ENCODE peak calls at places on chromosome 16, in ten cellular contexts. H is NCI-H82; K is fibroblast of the aortic adventitia; F is stimulated activated CD8-positive, alpha-beta memory T cell treated with anti-CD3 and anti-CD28 coated beads, Interleukin-7, amount 100 ng/mL, for 1 hour; U is BJ; C is DMS 273 treated with DMSO at 0.1 percent for 48 hours; A is CD8-positive, alpha-beta T cell; J is activated T-cell treated with anti-CD3 and anti-CD28 coated beads for 1 hour; I is CD4-positive, alpha-beta T cell; O is stimulated activated naive CD8-positive, alpha-beta T cell treated with anti-CD3 and anti-CD28 coated beads, Interleukin-15, Interleukin-2, amounts not matched to agents 100 U/mL and 50 U/mL, for 24 hours. B is an unnamed sample.

GRCh38 chr16:69861276-69862030 is 89.7 kb upstream of the CLEC18A start:
- DNase-seq in H (no peak), K (peak; percentile 90), F (no peak), U (peak; percentile 77), C (no peak), A (no peak), J (no peak), I (no peak), O (no peak), B (no peak)

GRCh38 chr16:48637039-48637438 is 27.1 kb upstream of the N4BP1 start:
- DNase-seq in H (no peak), K (no peak), F (no peak), U (no peak), C (no peak), A (no peak), J (no peak), I (no peak), O (no peak), B (no peak)

GRCh38 chr16:89615596-89616090 is 2.2 kb downstream of the DPEP1 start:
- DNase-seq in H (peak; percentile 35), K (no peak), F (no peak), U (no peak), C (no peak), A (no peak), J (no peak), I (no peak), O (peak; percentile 52), B (peak; percentile 69)

GRCh38 chr16:66006485-66006884 is 360.0 kb upstream of the CDH5 start:
- DNase-seq in H (no peak), K (no peak), F (no peak), U (no peak), C (no peak), A (no peak), J (no peak), I (no peak), O (no peak), B (no peak)

GRCh38 chr16:54962045-54962444 is 31.4 kb downstream of the IRX5 start:
- DNase-seq in H (no peak), K (no peak), F (no peak), U (no peak), C (no peak), A (no peak), J (no peak), I (no peak), O (no peak), B (no peak)

GRCh38 chr16:78584991-78585390 is 485.5 kb downstream of the WWOX start:
- DNase-seq in H (no peak), K (no peak), F (no peak), U (no peak), C (no peak), A (no peak), J (no peak), I (no peak), O (no peak), B (no peak)

GRCh38 chr16:85863384-85863774 is 35.6 kb upstream of the IRF8 start:
- DNase-seq in H (no peak), K (no peak), F (no peak), U (no peak), C (no peak), A (no peak), J (no peak), I (no peak), O (no peak), B (no peak)

GRCh38 chr16:84718-85452 is 6.9 kb downstream of the MPG start:
- DNase-seq in H (no peak), K (peak; percentile 94), F (peak; percentile 14), U (peak; percentile 70), C (no peak), A (peak; percentile 22), J (peak; percentile 26), I (no peak), O (peak; percentile 79), B (no peak)

GRCh38 chr16:27995378-27995777 is 68.1 kb downstream of the GSG1L start:
- DNase-seq in H (no peak), K (no peak), F (no peak), U (no peak), C (no peak), A (no peak), J (no peak), I (no peak), O (no peak), B (no peak)

GRCh38 chr16:2023098-2023925 is 3.4 kb upstream of the NHERF2 start:
- DNase-seq in H (peak; percentile 94), K (peak; percentile 85), F (peak; percentile 95), U (no peak), C (peak; percentile 61), A (peak; percentile 97), J (peak; percentile 97), I (peak; percentile 97), O (peak; percentile 99), B (peak; percentile 96)

GRCh38 chr16:56675685-56676210 is 6.1 kb downstream of the MT1H start:
- DNase-seq in H (no peak), K (no peak), F (no peak), U (no peak), C (no peak), A (peak; percentile 30), J (peak; percentile 27), I (no peak), O (peak; percentile 59), B (no peak)

GRCh38 chr16:85984947-85985451 is 86.0 kb downstream of the IRF8 start:
- DNase-seq in H (no peak), K (no peak), F (no peak), U (no peak), C (no peak), A (no peak), J (no peak), I (no peak), O (no peak), B (no peak)

GRCh38 chr16:70380205-70380918 is 33.7 kb downstream of the DDX19A start:
- DNase-seq in H (peak; percentile 50), K (peak; percentile 89), F (peak; percentile 36), U (peak; percentile 47), C (no peak), A (peak; percentile 39), J (peak; percentile 48), I (peak; percentile 44), O (peak; percentile 85), B (peak; percentile 50)

GRCh38 chr16:11534262-11534661 is 52.5 kb downstream of the LITAF start:
- DNase-seq in H (no peak), K (peak; percentile 33), F (no peak), U (no peak), C (no peak), A (no peak), J (no peak), I (no peak), O (no peak), B (no peak)

GRCh38 chr16:9134739-9135138 is 43.3 kb downstream of the HAPSTR1 start:
- DNase-seq in H (peak; percentile 76), K (peak; percentile 46), F (peak; percentile 39), U (no peak), C (peak; percentile 36), A (peak; percentile 50), J (peak; percentile 38), I (peak; percentile 40), O (peak; percentile 71), B (peak; percentile 85)

GRCh38 chr16:14187517-14188338 is 116.6 kb downstream of the MRTFB start:
- DNase-seq in H (no peak), K (no peak), F (no peak), U (no peak), C (no peak), A (no peak), J (no peak), I (no peak), O (no peak), B (no peak)

GRCh38 chr16:11360581-11360980 is 15.3 kb downstream of the RMI2 start:
- DNase-seq in H (no peak), K (peak; percentile 10), F (no peak), U (no peak), C (no peak), A (no peak), J (no peak), I (no peak), O (no peak), B (no peak)

GRCh38 chr16:23148513-23149266 is 562 bp downstream of the USP31 start:
- DNase-seq in H (peak; percentile 58), K (peak; percentile 42), F (peak; percentile 13), U (no peak), C (no peak), A (peak; percentile 37), J (peak; percentile 25), I (peak; percentile 44), O (peak; percentile 58), B (peak; percentile 79)

GRCh38 chr16:75063549-75064082 is 53.0 kb downstream of the LDHD start:
- DNase-seq in H (no peak), K (no peak), F (no peak), U (no peak), C (no peak), A (no peak), J (no peak), I (no peak), O (no peak), B (no peak)

GRCh38 chr16:83992624-83993023 is 24.6 kb downstream of the NECAB2 start:
- DNase-seq in H (no peak), K (peak; percentile 80), F (no peak), U (peak; percentile 4), C (no peak), A (no peak), J (no peak), I (no peak), O (no peak), B (no peak)

GRCh38 chr16:58057784-58058183 is 32.2 kb downstream of the MMP15 start:
- DNase-seq in H (no peak), K (no peak), F (no peak), U (no peak), C (no peak), A (no peak), J (no peak), I (no peak), O (no peak), B (no peak)

GRCh38 chr16:19704321-19705130 is 13.5 kb downstream of the KNOP1 start:
- DNase-seq in H (no peak), K (peak; percentile 70), F (no peak), U (no peak), C (no peak), A (no peak), J (no peak), I (no peak), O (no peak), B (no peak)

GRCh38 chr16:2233872-2234812 is 2.1 kb upstream of the DNASE1L2 start:
- DNase-seq in H (no peak), K (no peak), F (no peak), U (no peak), C (no peak), A (no peak), J (no peak), I (no peak), O (no peak), B (no peak)

GRCh38 chr16:89426736-89427525 is 63.4 kb downstream of the ANKRD11 start:
- DNase-seq in H (no peak), K (no peak), F (no peak), U (no peak), C (no peak), A (no peak), J (no peak), I (no peak), O (no peak), B (no peak)

GRCh38 chr16:30997000-30997886 is 12.2 kb downstream of the HSD3B7 start:
- DNase-seq in H (peak; percentile 26), K (peak; percentile 55), F (peak; percentile 70), U (no peak), C (no peak), A (peak; percentile 79), J (peak; percentile 82), I (peak; percentile 77), O (peak; percentile 89), B (no peak)

GRCh38 chr16:4140652-4141051 is 24.4 kb upstream of the ADCY9 start:
- DNase-seq in H (no peak), K (peak; percentile 68), F (no peak), U (no peak), C (peak; percentile 73), A (no peak), J (no peak), I (no peak), O (no peak), B (no peak)

GRCh38 chr16:10485698-10486382 is 94.6 kb downstream of the EMP2 start:
- DNase-seq in H (no peak), K (no peak), F (no peak), U (no peak), C (no peak), A (no peak), J (no peak), I (no peak), O (no peak), B (no peak)

GRCh38 chr16:87384162-87384999 is 805 bp upstream of the FBXO31 start:
- DNase-seq in H (peak; percentile 86), K (no peak), F (no peak), U (no peak), C (peak; percentile 58), A (no peak), J (no peak), I (no peak), O (no peak), B (peak; percentile 70)